ENCODE peak calls at places on chromosomes 7 and 10, in six cellular contexts. Y, O, G, Z, X and R are unnamed samples.

GRCh38 chr7:120156476-120156875 is 116.5 kb upstream of the KCND2 start:
- DNase-seq in Y (no peak), O (no peak), G (no peak), Z (no peak), X (no peak), R (no peak)

GRCh38 chr7:92250603-92251002 is 4.8 kb downstream of the ANKIB1 start:
- DNase-seq in Y (no peak), O (no peak), G (no peak), Z (no peak), X (no peak), R (no peak)

GRCh38 chr7:139798221-139798620 is 20.4 kb upstream of the HIPK2 start:
- DNase-seq in Y (no peak), O (no peak), G (no peak), Z (peak; percentile 97), X (no peak), R (no peak)

GRCh38 chr7:148813890-148814289 is 70.2 kb downstream of the EZH2 start:
- DNase-seq in Y (no peak), O (no peak), G (no peak), Z (no peak), X (no peak), R (no peak)

GRCh38 chr10:102150970-102151773 is 1.0 kb upstream of the NOLC1 start:
- DNase-seq in Y (no peak), O (no peak), G (no peak), Z (no peak), X (peak; percentile 63), R (peak; percentile 81)

GRCh38 chr7:99842926-99843325 is 15.1 kb downstream of the CYP3A43 start:
- DNase-seq in Y (no peak), O (no peak), G (no peak), Z (no peak), X (no peak), R (no peak)

GRCh38 chr10:126749030-126749655 is 78.7 kb upstream of the C10orf90 start:
- DNase-seq in Y (peak; percentile 70), O (peak; percentile 61), G (peak; percentile 90), Z (peak; percentile 58), X (peak; percentile 93), R (peak; percentile 86)

GRCh38 chr10:71811351-71811750 is 38.0 kb upstream of the VSIR start:
- DNase-seq in Y (no peak), O (no peak), G (no peak), Z (no peak), X (no peak), R (no peak)

GRCh38 chr10:16905304-16905703 is 88.1 kb upstream of the RSU1 start:
- DNase-seq in Y (no peak), O (no peak), G (no peak), Z (no peak), X (no peak), R (peak; percentile 50)
- H3K27ac ChIP-seq in Y (no peak overlapping the region), O (no peak overlapping the region), G (no peak overlapping the region), Z (no peak overlapping the region), X (no peak overlapping the region), R (peak overlapping the region; percentile 35)

GRCh38 chr10:91088300-91089140 is 131.9 kb upstream of the PCGF5 start:
- DNase-seq in Y (peak; percentile 1), O (no peak), G (no peak), Z (peak; percentile 40), X (peak; percentile 29), R (peak; percentile 42)
- TF ChIP-seq EZH2phosphoT487 in Y (no peak), O (no peak), G (no peak), Z (no peak), X (no peak), R (no peak)

DNA sequence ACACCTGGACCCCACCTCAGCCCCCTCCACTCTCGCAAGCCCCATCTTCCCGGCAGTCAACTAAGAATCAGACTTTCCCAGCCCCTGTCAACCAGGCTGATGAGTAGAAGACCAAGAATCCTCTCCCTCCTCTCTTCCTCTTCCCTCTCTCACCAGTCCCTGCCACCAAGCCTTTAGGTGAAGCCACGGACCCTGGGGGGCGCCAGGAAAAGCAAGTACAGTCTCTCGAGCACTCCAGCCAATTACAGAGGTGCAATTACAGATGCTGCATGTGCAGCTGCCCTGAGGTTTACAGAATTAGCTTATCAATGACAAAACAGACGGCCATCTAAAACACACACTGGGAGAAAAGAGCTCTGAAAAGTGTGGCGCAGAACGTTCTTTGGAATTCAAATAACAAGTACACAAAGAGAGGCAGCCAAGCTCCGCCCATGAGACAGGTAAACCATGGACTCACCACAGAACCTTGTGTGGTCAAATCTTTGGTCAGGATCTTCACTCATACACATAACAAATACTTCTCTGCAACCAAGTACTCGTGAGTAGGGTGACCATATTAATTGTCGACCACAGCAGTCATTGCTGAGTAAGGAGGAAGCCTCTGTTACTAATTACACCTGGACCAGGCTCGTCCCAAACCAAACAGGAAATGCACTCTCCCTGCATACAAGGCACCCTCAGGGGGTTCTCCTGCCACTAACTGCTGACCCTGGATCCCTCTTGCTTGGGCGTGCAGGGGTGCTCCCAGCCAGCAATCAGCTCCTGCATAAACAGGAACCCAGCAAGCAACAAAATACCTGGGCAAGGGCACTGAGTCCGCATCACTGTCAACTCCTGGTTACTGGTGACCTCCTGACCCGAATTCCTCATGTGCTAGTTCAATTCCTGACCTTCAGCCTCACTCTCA is 189.2 kb downstream of the FAM107B start:
- DNase-seq in Y (no peak), O (no peak), G (no peak), Z (peak; percentile 27), X (peak; percentile 58), R (no peak)
- H3K9ac ChIP-seq in Y (no peak overlapping the region), O (no peak overlapping the region), G (no peak overlapping the region), Z (no peak overlapping the region), X (no peak overlapping the region), R (no peak overlapping the region)

GRCh38 chr10:4826788-4827324 is 849 bp downstream of the AKR1E2 start:
- DNase-seq in Y (no peak), O (no peak), G (no peak), Z (no peak), X (no peak), R (no peak)
- H3K27ac ChIP-seq in Y (peak overlapping the region; percentile 65), O (peak overlapping the region; percentile 67), G (no peak overlapping the region), Z (no peak overlapping the region), X (no peak overlapping the region), R (peak overlapping the region; percentile 89)

DNA sequence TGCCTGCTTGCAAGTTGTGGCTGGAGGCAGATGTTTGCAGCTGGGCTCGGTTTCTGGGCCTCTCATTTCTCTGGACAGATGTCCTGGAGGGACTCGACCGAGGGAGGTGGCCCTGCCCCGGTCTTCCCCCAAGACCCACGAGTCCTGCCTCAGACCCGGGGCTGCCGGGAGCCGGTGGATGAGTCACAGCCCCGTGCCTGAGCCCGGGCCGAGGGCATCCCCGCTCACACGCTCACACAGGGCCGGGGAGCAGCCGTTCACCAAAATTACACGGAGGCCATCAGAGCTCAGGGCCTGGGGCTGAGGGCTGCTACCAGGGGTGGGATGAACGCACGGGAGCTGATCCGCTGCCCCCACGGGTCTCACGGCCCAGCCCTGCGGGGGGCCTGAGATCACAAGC is 17.5 kb downstream of the FAM20C start:
- DNase-seq in Y (no peak), O (no peak), G (no peak), Z (no peak), X (no peak), R (no peak)
- TF ChIP-seq EZH2phosphoT487 in Y (no peak), O (no peak), G (no peak), Z (no peak), X (no peak), R (no peak)

DNA sequence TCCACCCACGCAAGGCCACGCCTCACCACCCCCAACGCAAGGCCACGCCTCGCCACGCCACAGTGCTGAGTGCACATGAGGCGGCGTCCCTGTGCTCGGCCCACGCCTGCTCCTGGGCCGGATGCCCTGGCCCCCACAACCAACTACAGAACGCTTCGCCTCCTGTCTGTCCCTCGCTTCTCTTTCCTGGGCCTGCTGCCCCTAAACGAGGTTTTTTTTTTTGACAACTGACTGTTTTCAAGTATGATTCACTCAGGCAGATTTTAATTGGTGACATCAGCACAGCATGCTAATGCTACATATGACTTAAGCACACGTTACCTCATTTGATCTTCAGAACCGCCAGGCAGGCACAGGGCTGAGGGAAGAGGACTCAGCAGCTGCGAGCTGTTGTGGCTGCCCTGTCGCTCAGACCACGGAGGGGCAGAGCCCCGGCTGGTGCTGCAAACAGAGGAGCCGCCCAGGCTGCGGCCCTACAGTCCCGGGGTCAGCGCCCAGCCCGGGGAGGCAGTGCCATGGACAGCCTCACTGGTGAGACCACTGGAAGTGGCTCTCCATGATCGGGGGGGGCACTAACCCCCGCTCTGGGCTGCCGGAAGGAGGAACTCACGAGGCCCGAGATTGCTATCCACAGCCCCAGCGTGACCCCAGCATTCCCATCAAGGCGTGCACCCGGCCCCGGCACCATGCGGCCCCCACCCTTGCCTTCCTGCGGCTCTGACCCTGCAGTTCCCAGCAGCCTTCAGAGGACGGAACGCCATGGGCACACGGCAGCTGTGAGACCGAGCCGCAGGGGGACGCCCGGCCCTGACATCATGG is 212.8 kb downstream of the MAD1L1 start:
- DNase-seq in Y (no peak), O (peak; percentile 48), G (no peak), Z (no peak), X (no peak), R (peak; percentile 98)
- H3K9ac ChIP-seq in Y (no peak overlapping the region), O (peak overlapping the region; percentile 52), G (no peak overlapping the region), Z (no peak overlapping the region), X (no peak overlapping the region), R (peak overlapping the region; percentile 86)

GRCh38 chr10:44045020-44045419 is 339.9 kb downstream of the CXCL12 start:
- DNase-seq in Y (no peak), O (peak; percentile 78), G (no peak), Z (no peak), X (no peak), R (no peak)
- H3K27ac ChIP-seq in Y (no peak overlapping the region), O (peak overlapping the region; percentile 86), G (no peak overlapping the region), Z (no peak overlapping the region), X (no peak overlapping the region), R (no peak overlapping the region)